ENCODE peak calls at places on chromosomes 16 and 17, in nine cellular contexts. P is Panc1, Q is epithelial cell of esophagus, C is psoas muscle, U is tibial artery, W is GM23338, V is lower leg skin, T is HCT116, R is A549. Z is an unnamed sample.

GRCh38 chr16:57283214-57283955 is 1.1 kb downstream of the PLLP start:
- DNase-seq in P (no peak), Q (no peak), C (no peak), U (no peak), W (peak), V (no peak), T (no peak), R (no peak), Z (no peak)

GRCh38 chr16:46658925-46659324 is 30.1 kb downstream of the VPS35 start:
- DNase-seq in P (no peak), Q (no peak), C (peak), U (no peak), W (no peak), V (no peak), T (no peak), R (no peak), Z (no peak)

GRCh38 chr16:28110074-28110473 is 46.6 kb upstream of the GSG1L start:
- DNase-seq in P (no peak), Q (no peak), C (no peak), U (no peak), W (no peak), V (no peak), T (no peak), R (no peak), Z (no peak)

GRCh38 chr16:87576191-87576590 is 26.1 kb upstream of the JPH3 start:
- DNase-seq in P (no peak), Q (no peak), C (no peak), U (no peak), W (peak), V (no peak), T (no peak), R (no peak), Z (no peak)

GRCh38 chr17:45425125-45425983 is 7.3 kb downstream of the ARHGAP27 start:
- DNase-seq in P (no peak), Q (peak), C (no peak), U (no peak), W (peak), V (no peak), T (peak), R (peak), Z (peak)

GRCh38 chr17:81440511-81441244 is 45.4 kb downstream of the BAHCC1 start:
- DNase-seq in P (no peak), Q (no peak), C (no peak), U (no peak), W (peak), V (no peak), T (no peak), R (peak), Z (no peak)

GRCh38 chr17:32609085-32609484 is 122.3 kb downstream of the CDK5R1 start:
- DNase-seq in P (peak), Q (peak), C (peak), U (no peak), W (no peak), V (no peak), T (peak), R (peak), Z (no peak)

GRCh38 chr17:74919440-74920305 is 3.4 kb downstream of the USH1G start:
- DNase-seq in P (no peak), Q (no peak), C (no peak), U (no peak), W (peak), V (no peak), T (no peak), R (peak), Z (no peak)

GRCh38 chr16:88459366-88460055 is 6.4 kb downstream of the ZFPM1 start:
- DNase-seq in P (no peak), Q (no peak), C (no peak), U (no peak), W (no peak), V (no peak), T (no peak), R (no peak), Z (no peak)

GRCh38 chr17:49992933-49993422 is 2.0 kb downstream of the DLX3 start:
- DNase-seq in P (no peak), Q (no peak), C (no peak), U (peak), W (no peak), V (peak), T (no peak), R (no peak), Z (no peak)

GRCh38 chr16:59412275-59412841 is 678.2 kb upstream of the GOT2 start:
- DNase-seq in P (peak), Q (peak), C (no peak), U (no peak), W (peak), V (no peak), T (no peak), R (peak), Z (no peak)

GRCh38 chr16:57937861-57938260 is 33.1 kb downstream of the CNGB1 start:
- DNase-seq in P (no peak), Q (no peak), C (no peak), U (no peak), W (no peak), V (no peak), T (no peak), R (no peak), Z (no peak)

DNA sequence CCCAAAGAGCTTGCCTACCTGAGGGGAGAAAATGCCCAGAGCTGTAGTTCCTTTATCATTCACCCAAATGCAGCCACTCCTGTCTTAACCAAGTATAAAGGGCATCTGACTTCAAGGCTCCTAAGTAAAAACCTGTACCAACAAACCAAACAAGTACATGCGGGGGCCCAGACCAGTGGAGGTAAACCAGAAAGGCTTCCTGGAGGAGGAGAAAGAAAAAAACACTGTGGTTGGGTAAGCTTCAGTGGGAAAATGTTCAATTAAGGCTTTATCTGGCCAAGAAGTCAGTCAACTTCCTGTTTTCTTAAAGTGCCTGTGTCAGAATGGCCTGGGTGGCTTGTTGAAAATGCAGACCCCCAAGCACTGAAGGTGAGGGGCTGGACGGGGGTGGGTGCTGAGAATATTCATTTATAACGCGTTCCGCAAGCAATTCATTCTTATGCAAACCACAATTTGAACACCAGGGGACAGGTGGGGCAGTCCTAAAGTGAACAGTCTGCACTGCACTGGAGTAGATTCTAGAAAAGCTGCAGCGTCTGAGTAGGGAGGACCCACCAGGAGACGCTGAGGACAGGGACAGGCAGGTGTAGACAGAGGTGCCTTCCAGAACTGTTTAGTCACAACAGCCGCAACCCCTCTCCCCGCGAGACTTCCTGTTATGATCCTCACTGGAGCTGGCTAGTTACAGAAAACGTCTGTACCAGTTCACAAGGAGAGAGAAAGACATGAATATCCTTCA is 467.1 kb downstream of the SOX9 start:
- DNase-seq in P (no peak), Q (peak), C (no peak), U (no peak), W (no peak), V (no peak), T (no peak), R (peak), Z (no peak)
- TF ChIP-seq CTCF in P (no peak), Q (no peak), C (no peak), U (no peak), W (no peak), V (no peak), T (peak), R (no peak), Z (peak)

GRCh38 chr17:39636927-39637736 is at the start of gene STARD3:
- DNase-seq in P (no peak), Q (peak), C (peak), U (peak), W (peak), V (peak), T (peak), R (peak), Z (no peak)
- TF ChIP-seq CTCF in P (no peak), Q (no peak), C (no peak), U (no peak), W (no peak), V (no peak), T (no peak), R (peak), Z (no peak)

DNA sequence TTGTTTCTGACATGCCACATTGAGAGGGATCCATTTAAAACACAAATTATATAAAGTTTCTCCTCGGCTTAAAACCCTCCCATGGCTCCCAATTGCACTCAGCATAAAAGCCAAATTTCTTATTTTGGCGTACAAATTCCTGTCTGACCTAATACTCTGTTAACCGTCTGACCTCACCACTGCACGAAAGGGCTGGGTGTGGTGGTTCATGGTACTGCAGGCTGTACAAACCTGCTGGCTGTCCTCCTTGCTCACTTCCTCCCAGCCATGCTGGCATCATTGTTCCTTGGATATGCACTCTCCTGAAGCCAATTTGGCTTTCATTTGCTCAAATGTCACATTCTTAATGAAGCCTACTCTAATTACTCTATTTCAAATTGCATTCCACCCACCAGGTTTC is 301.6 kb upstream of the C16orf82 start:
- DNase-seq in P (no peak), Q (peak), C (no peak), U (no peak), W (peak), V (no peak), T (no peak), R (peak), Z (no peak)
- TF ChIP-seq CTCF in P (peak), Q (peak), C (peak), U (peak), W (peak), V (no peak), T (peak), R (no peak), Z (peak)

GRCh38 chr17:33776903-33777302 is 478.2 kb upstream of the CCL2 start:
- DNase-seq in P (no peak), Q (no peak), C (no peak), U (no peak), W (no peak), V (no peak), T (no peak), R (no peak), Z (no peak)

GRCh38 chr17:33778505-33779398 is 476.3 kb upstream of the CCL2 start:
- DNase-seq in P (peak), Q (peak), C (peak), U (no peak), W (peak), V (no peak), T (peak), R (peak), Z (peak)

GRCh38 chr17:33777674-33778073 is 477.4 kb upstream of the CCL2 start:
- DNase-seq in P (no peak), Q (no peak), C (no peak), U (no peak), W (no peak), V (no peak), T (no peak), R (no peak), Z (no peak)

GRCh38 chr17:33785281-33785680 is 469.8 kb upstream of the CCL2 start:
- DNase-seq in P (no peak), Q (no peak), C (no peak), U (no peak), W (no peak), V (no peak), T (no peak), R (no peak), Z (no peak)

GRCh38 chr17:33779399-33779697 is 475.7 kb upstream of the CCL2 start:
- DNase-seq in P (no peak), Q (no peak), C (no peak), U (no peak), W (no peak), V (no peak), T (no peak), R (no peak), Z (no peak)
- TF ChIP-seq CTCF in P (peak), Q (no peak), C (no peak), U (no peak), W (no peak), V (no peak), T (no peak), R (no peak), Z (no peak)

DNA sequence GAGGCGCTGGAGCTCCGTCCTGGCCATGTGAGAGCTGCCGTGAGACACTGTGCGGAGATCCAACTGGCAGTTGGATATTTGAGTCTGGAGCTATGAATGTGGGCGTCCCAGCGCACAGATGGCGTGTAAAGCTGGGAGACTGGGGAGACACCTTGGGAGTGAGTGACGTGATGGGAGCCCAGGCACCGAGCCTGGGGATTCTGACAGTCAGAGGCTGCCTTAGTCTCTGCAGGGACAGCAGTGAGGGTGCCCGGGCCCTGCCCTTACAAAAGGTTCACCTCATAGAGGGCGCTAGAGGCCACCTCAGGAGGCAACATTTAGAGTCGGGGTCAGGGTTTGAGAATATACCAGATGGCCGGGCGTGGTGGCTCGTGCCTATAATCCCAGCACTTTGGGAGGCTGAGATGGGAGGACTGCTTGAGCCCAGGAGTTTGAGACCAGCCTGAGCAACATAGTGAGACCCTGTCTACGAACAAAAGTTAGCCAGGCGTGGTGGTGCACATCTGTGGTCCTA is 194.1 kb upstream of the GSE1 start:
- DNase-seq in P (no peak), Q (no peak), C (no peak), U (no peak), W (no peak), V (peak), T (no peak), R (no peak), Z (no peak)
- TF ChIP-seq CTCF in P (peak), Q (no peak), C (no peak), U (no peak), W (peak), V (no peak), T (peak), R (no peak), Z (peak)

DNA sequence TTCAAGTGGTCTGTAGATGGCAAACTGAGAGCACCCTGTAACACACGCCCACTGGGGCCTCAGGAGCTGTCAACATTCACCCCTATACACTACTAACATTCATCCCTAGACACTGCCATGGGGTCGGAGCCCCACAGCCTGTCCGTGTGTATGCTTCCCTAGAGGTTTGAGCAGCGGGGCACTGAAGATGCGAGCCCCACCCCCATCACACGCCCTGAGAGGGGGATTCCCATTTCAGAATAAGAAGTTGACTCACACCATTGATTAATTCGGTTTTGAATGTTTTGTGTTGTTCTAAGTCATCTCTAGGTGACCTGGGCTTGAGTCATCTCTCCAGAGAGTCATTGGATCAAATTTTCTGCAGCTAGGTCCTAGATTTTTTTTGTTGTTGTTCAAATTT is 37.3 kb upstream of the MMD start:
- DNase-seq in P (no peak), Q (peak), C (no peak), U (no peak), W (no peak), V (no peak), T (peak), R (peak), Z (peak)
- TF ChIP-seq CTCF in P (no peak), Q (no peak), C (no peak), U (no peak), W (no peak), V (no peak), T (no peak), R (no peak), Z (no peak)

Z was measured in epithelial cell of proximal tubule.